ENCODE peak calls at places on chromosomes 12 and 14, in nine cellular contexts. One of them, this sample, is unnamed.

GRCh38 chr14:96741151-96741977 is 55.8 kb upstream of the VRK1 start:
- DNase-seq in CD8-positive, alpha-beta T cell: peak; percentile 66
- DNase-seq in esophagus squamous epithelium: no peak
- DNase-seq in AG04450: no peak
- DNase-seq in mammary epithelial cell: peak; percentile 37
- DNase-seq in AG10803: peak; percentile 29
- DNase-seq in right lobe of liver: peak; percentile 65
- DNase-seq in nephron progenitor cell: peak; percentile 88
- DNase-seq in astrocyte of the cerebellum: no peak
- DNase-seq in this sample: peak; percentile 70

GRCh38 chr14:22552001-22552826 is 36.8 kb downstream of the DAD1 start:
- DNase-seq in esophagus squamous epithelium: no peak
- DNase-seq in nephron progenitor cell: no peak
- DNase-seq in mammary epithelial cell: no peak
- DNase-seq in CD8-positive, alpha-beta T cell: no peak
- DNase-seq in AG04450: no peak
- DNase-seq in right lobe of liver: no peak
- DNase-seq in astrocyte of the cerebellum: no peak
- DNase-seq in AG10803: no peak
- DNase-seq in this sample: no peak

GRCh38 chr12:110165540-110166159 is 41.5 kb downstream of the IFT81 start:
- DNase-seq in AG04450: no peak
- DNase-seq in nephron progenitor cell: no peak
- DNase-seq in right lobe of liver: no peak
- DNase-seq in astrocyte of the cerebellum: no peak
- DNase-seq in AG10803: no peak
- DNase-seq in esophagus squamous epithelium: no peak
- DNase-seq in mammary epithelial cell: no peak
- DNase-seq in CD8-positive, alpha-beta T cell: no peak
- DNase-seq in this sample: no peak

GRCh38 chr12:92827836-92828431 is 101.2 kb downstream of the EEA1 start:
- DNase-seq in astrocyte of the cerebellum: peak; percentile 12
- DNase-seq in nephron progenitor cell: peak; percentile 18
- DNase-seq in CD8-positive, alpha-beta T cell: peak; percentile 50
- DNase-seq in AG10803: peak; percentile 40
- DNase-seq in mammary epithelial cell: peak; percentile 30
- DNase-seq in AG04450: no peak
- DNase-seq in right lobe of liver: no peak
- DNase-seq in esophagus squamous epithelium: no peak
- DNase-seq in this sample: no peak

GRCh38 chr12:96401061-96401871 is 1.0 kb upstream of the CDK17 start:
- DNase-seq in AG10803: peak; percentile 84
- DNase-seq in nephron progenitor cell: no peak
- DNase-seq in astrocyte of the cerebellum: peak; percentile 71
- DNase-seq in AG04450: peak; percentile 61
- DNase-seq in CD8-positive, alpha-beta T cell: peak; percentile 33
- DNase-seq in esophagus squamous epithelium: no peak
- DNase-seq in right lobe of liver: peak; percentile 32
- DNase-seq in mammary epithelial cell: peak; percentile 69
- DNase-seq in this sample: peak; percentile 30

GRCh38 chr12:2322554-2323120 is 269.9 kb downstream of the CACNA1C start:
- DNase-seq in astrocyte of the cerebellum: no peak
- DNase-seq in AG04450: no peak
- DNase-seq in AG10803: no peak
- DNase-seq in mammary epithelial cell: no peak
- DNase-seq in CD8-positive, alpha-beta T cell: no peak
- DNase-seq in esophagus squamous epithelium: no peak
- DNase-seq in right lobe of liver: no peak
- DNase-seq in nephron progenitor cell: no peak
- DNase-seq in this sample: no peak

GRCh38 chr12:85872497-85873091 is 1.5 kb upstream of the NTS start:
- DNase-seq in astrocyte of the cerebellum: peak; percentile 49
- DNase-seq in AG10803: peak; percentile 67
- DNase-seq in AG04450: peak; percentile 13
- DNase-seq in CD8-positive, alpha-beta T cell: no peak
- DNase-seq in mammary epithelial cell: peak; percentile 45
- DNase-seq in right lobe of liver: no peak
- DNase-seq in esophagus squamous epithelium: no peak
- DNase-seq in nephron progenitor cell: no peak
- DNase-seq in this sample: no peak

GRCh38 chr14:100296106-100296651 is 10.1 kb downstream of the SLC25A29 start:
- DNase-seq in astrocyte of the cerebellum: no peak
- DNase-seq in mammary epithelial cell: no peak
- DNase-seq in AG10803: no peak
- DNase-seq in nephron progenitor cell: no peak
- DNase-seq in esophagus squamous epithelium: no peak
- DNase-seq in AG04450: no peak
- DNase-seq in right lobe of liver: peak; percentile 14
- DNase-seq in CD8-positive, alpha-beta T cell: no peak
- DNase-seq in this sample: no peak

GRCh38 chr14:77151918-77152588 is 10.5 kb upstream of the ZDHHC22 start:
- DNase-seq in AG10803: peak; percentile 34
- DNase-seq in mammary epithelial cell: peak; percentile 20
- DNase-seq in astrocyte of the cerebellum: no peak
- DNase-seq in AG04450: no peak
- DNase-seq in CD8-positive, alpha-beta T cell: no peak
- DNase-seq in right lobe of liver: no peak
- DNase-seq in nephron progenitor cell: no peak
- DNase-seq in esophagus squamous epithelium: no peak
- DNase-seq in this sample: no peak

GRCh38 chr12:56020437-56021189 is at the start of gene IKZF4:
- DNase-seq in right lobe of liver: no peak
- DNase-seq in astrocyte of the cerebellum: no peak
- DNase-seq in AG10803: peak; percentile 15
- DNase-seq in AG04450: no peak
- DNase-seq in esophagus squamous epithelium: no peak
- DNase-seq in nephron progenitor cell: peak; percentile 84
- DNase-seq in mammary epithelial cell: no peak
- DNase-seq in CD8-positive, alpha-beta T cell: no peak
- DNase-seq in this sample: no peak

GRCh38 chr12:57735952-57736742 is 2.4 kb downstream of the AGAP2 start:
- DNase-seq in astrocyte of the cerebellum: no peak
- DNase-seq in mammary epithelial cell: peak; percentile 37
- DNase-seq in CD8-positive, alpha-beta T cell: no peak
- DNase-seq in right lobe of liver: no peak
- DNase-seq in AG10803: no peak
- DNase-seq in esophagus squamous epithelium: no peak
- DNase-seq in nephron progenitor cell: peak; percentile 66
- DNase-seq in AG04450: no peak
- DNase-seq in this sample: no peak

GRCh38 chr12:25755681-25756260 is 202.7 kb upstream of the LMNTD1 start:
- DNase-seq in AG04450: no peak
- DNase-seq in nephron progenitor cell: no peak
- DNase-seq in mammary epithelial cell: peak; percentile 48
- DNase-seq in AG10803: no peak
- DNase-seq in right lobe of liver: no peak
- DNase-seq in astrocyte of the cerebellum: no peak
- DNase-seq in esophagus squamous epithelium: no peak
- DNase-seq in CD8-positive, alpha-beta T cell: no peak
- DNase-seq in this sample: no peak

GRCh38 chr12:662541-663292 is 528 bp downstream of the NINJ2 start:
- DNase-seq in AG04450: no peak
- DNase-seq in CD8-positive, alpha-beta T cell: no peak
- DNase-seq in esophagus squamous epithelium: no peak
- DNase-seq in mammary epithelial cell: no peak
- DNase-seq in astrocyte of the cerebellum: no peak
- DNase-seq in right lobe of liver: no peak
- DNase-seq in AG10803: peak; percentile 13
- DNase-seq in nephron progenitor cell: no peak
- DNase-seq in this sample: no peak

GRCh38 chr14:100571837-100572236 is 15.4 kb downstream of the BEGAIN start:
- DNase-seq in nephron progenitor cell: no peak
- DNase-seq in esophagus squamous epithelium: no peak
- DNase-seq in CD8-positive, alpha-beta T cell: peak; percentile 2
- DNase-seq in AG04450: no peak
- DNase-seq in right lobe of liver: no peak
- DNase-seq in astrocyte of the cerebellum: no peak
- DNase-seq in AG10803: no peak
- DNase-seq in mammary epithelial cell: no peak
- DNase-seq in this sample: no peak

GRCh38 chr12:128820723-128821432 is 2.9 kb downstream of the SLC15A4 start:
- DNase-seq in nephron progenitor cell: no peak
- DNase-seq in right lobe of liver: peak; percentile 42
- DNase-seq in mammary epithelial cell: no peak
- DNase-seq in AG10803: no peak
- DNase-seq in CD8-positive, alpha-beta T cell: peak; percentile 28
- DNase-seq in astrocyte of the cerebellum: no peak
- DNase-seq in esophagus squamous epithelium: peak; percentile 25
- DNase-seq in AG04450: no peak
- DNase-seq in this sample: no peak

GRCh38 chr14:51202914-51203665 is 37.0 kb upstream of the TMX1 start:
- DNase-seq in CD8-positive, alpha-beta T cell: no peak
- DNase-seq in nephron progenitor cell: no peak
- DNase-seq in esophagus squamous epithelium: no peak
- DNase-seq in astrocyte of the cerebellum: no peak
- DNase-seq in right lobe of liver: no peak
- DNase-seq in AG04450: no peak
- DNase-seq in mammary epithelial cell: no peak
- DNase-seq in AG10803: no peak
- DNase-seq in this sample: no peak

GRCh38 chr14:83541147-83541546 is 1988.8 kb upstream of the FLRT2 start:
- DNase-seq in AG04450: no peak
- DNase-seq in nephron progenitor cell: no peak
- DNase-seq in astrocyte of the cerebellum: no peak
- DNase-seq in right lobe of liver: no peak
- DNase-seq in mammary epithelial cell: no peak
- DNase-seq in CD8-positive, alpha-beta T cell: no peak
- DNase-seq in AG10803: no peak
- DNase-seq in esophagus squamous epithelium: no peak
- DNase-seq in this sample: no peak

GRCh38 chr14:83534995-83535394 is 1994.9 kb upstream of the FLRT2 start:
- DNase-seq in AG10803: no peak
- DNase-seq in right lobe of liver: no peak
- DNase-seq in mammary epithelial cell: no peak
- DNase-seq in astrocyte of the cerebellum: no peak
- DNase-seq in CD8-positive, alpha-beta T cell: no peak
- DNase-seq in esophagus squamous epithelium: no peak
- DNase-seq in nephron progenitor cell: no peak
- DNase-seq in AG04450: no peak
- DNase-seq in this sample: no peak

GRCh38 chr14:83533734-83534133 is 1996.2 kb upstream of the FLRT2 start:
- DNase-seq in right lobe of liver: no peak
- DNase-seq in esophagus squamous epithelium: no peak
- DNase-seq in AG04450: no peak
- DNase-seq in AG10803: no peak
- DNase-seq in CD8-positive, alpha-beta T cell: no peak
- DNase-seq in astrocyte of the cerebellum: no peak
- DNase-seq in mammary epithelial cell: no peak
- DNase-seq in nephron progenitor cell: no peak
- DNase-seq in this sample: no peak

GRCh38 chr14:83529531-83529930 is 1995.9 kb upstream of the SEL1L start:
- DNase-seq in nephron progenitor cell: no peak
- DNase-seq in mammary epithelial cell: no peak
- DNase-seq in AG10803: no peak
- DNase-seq in CD8-positive, alpha-beta T cell: no peak
- DNase-seq in astrocyte of the cerebellum: no peak
- DNase-seq in esophagus squamous epithelium: no peak
- DNase-seq in AG04450: no peak
- DNase-seq in right lobe of liver: no peak
- DNase-seq in this sample: no peak

GRCh38 chr14:83535396-83535906 is 1994.5 kb upstream of the FLRT2 start:
- DNase-seq in mammary epithelial cell: no peak
- DNase-seq in AG04450: no peak
- DNase-seq in CD8-positive, alpha-beta T cell: no peak
- DNase-seq in nephron progenitor cell: no peak
- DNase-seq in astrocyte of the cerebellum: no peak
- DNase-seq in AG10803: no peak
- DNase-seq in esophagus squamous epithelium: no peak
- DNase-seq in right lobe of liver: no peak
- DNase-seq in this sample: no peak
- TF ChIP-seq CTCF in mammary epithelial cell: no peak
- TF ChIP-seq CTCF in AG04450: no peak
- TF ChIP-seq CTCF in CD8-positive, alpha-beta T cell: no peak
- TF ChIP-seq CTCF in nephron progenitor cell: no peak
- TF ChIP-seq CTCF in astrocyte of the cerebellum: no peak
- TF ChIP-seq CTCF in AG10803: no peak
- TF ChIP-seq CTCF in esophagus squamous epithelium: no peak
- TF ChIP-seq CTCF in right lobe of liver: no peak
- TF ChIP-seq CTCF in this sample: no peak

DNA sequence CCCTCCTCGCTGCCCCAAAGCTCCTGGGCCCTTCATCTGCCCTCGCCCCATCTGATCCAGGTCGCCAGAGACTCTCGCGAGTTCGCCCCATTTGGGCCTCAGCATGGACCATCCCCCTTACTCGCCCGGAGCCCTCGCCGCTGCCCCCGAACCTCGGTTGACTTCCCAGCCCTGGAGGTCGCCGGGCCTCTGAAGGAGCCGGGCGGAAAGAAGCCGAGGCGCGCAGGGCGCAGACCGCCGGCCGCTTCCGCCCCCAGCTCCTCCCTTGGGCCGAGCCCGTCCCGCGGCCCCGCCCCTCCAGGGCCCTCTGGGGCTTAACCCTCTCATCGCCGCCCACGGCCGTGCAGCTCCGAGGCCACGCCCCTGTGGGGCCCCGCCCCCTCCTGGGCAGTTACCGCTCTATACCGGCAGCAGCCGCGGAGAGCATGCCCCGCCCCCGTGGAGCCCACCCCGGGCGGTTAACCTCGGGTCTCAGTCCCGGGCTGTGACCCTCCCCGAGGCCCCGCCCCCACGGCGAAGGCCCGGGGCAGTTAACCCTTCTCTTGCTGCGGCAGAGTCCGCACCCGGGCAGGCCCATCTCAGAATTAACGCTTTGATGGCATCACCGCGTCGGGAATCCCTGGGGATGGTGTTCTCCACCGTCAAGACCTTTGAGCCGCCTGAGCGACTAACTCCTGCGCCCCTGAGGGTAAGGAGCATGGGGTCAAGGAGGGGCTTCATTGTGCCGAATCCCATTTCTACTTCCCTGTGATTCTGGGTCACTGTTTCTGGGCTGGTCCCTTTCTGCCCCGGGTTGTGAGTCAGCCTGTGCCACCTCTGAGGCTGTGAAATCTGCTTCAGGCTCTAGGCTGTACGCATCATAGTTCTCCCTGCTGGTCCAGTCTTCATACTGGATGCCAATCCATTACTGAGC is at the start of gene SPSB2:
- DNase-seq in astrocyte of the cerebellum: peak; percentile 83
- DNase-seq in AG10803: peak; percentile 91
- DNase-seq in right lobe of liver: peak; percentile 100
- DNase-seq in CD8-positive, alpha-beta T cell: peak; percentile 98
- DNase-seq in nephron progenitor cell: peak; percentile 100
- DNase-seq in esophagus squamous epithelium: peak; percentile 78
- DNase-seq in mammary epithelial cell: peak; percentile 89
- DNase-seq in AG04450: peak; percentile 79
- DNase-seq in this sample: peak; percentile 100
- TF ChIP-seq CTCF in astrocyte of the cerebellum: no peak
- TF ChIP-seq CTCF in AG10803: no peak
- TF ChIP-seq CTCF in right lobe of liver: peak; percentile 8
- TF ChIP-seq CTCF in CD8-positive, alpha-beta T cell: no peak
- TF ChIP-seq CTCF in nephron progenitor cell: no peak
- TF ChIP-seq CTCF in esophagus squamous epithelium: no peak
- TF ChIP-seq CTCF in mammary epithelial cell: no peak
- TF ChIP-seq CTCF in AG04450: no peak
- TF ChIP-seq CTCF in this sample: no peak

GRCh38 chr12:15789215-15790171 is at the start of gene EPS8:
- DNase-seq in AG10803: peak; percentile 93
- DNase-seq in nephron progenitor cell: peak; percentile 98
- DNase-seq in CD8-positive, alpha-beta T cell: peak; percentile 87
- DNase-seq in esophagus squamous epithelium: peak; percentile 27
- DNase-seq in right lobe of liver: peak; percentile 92
- DNase-seq in astrocyte of the cerebellum: peak; percentile 74
- DNase-seq in AG04450: peak; percentile 81
- DNase-seq in mammary epithelial cell: peak; percentile 91
- DNase-seq in this sample: peak; percentile 88
- TF ChIP-seq CTCF in AG10803: no peak
- TF ChIP-seq CTCF in nephron progenitor cell: no peak
- TF ChIP-seq CTCF in CD8-positive, alpha-beta T cell: no peak
- TF ChIP-seq CTCF in esophagus squamous epithelium: no peak
- TF ChIP-seq CTCF in right lobe of liver: peak; percentile 13
- TF ChIP-seq CTCF in astrocyte of the cerebellum: no peak
- TF ChIP-seq CTCF in AG04450: no peak
- TF ChIP-seq CTCF in mammary epithelial cell: peak; percentile 21
- TF ChIP-seq CTCF in this sample: no peak

GRCh38 chr12:94141892-94142291 is 6.5 kb upstream of the PLXNC1 start:
- DNase-seq in nephron progenitor cell: no peak
- DNase-seq in right lobe of liver: no peak
- DNase-seq in AG04450: no peak
- DNase-seq in CD8-positive, alpha-beta T cell: no peak
- DNase-seq in AG10803: no peak
- DNase-seq in mammary epithelial cell: no peak
- DNase-seq in astrocyte of the cerebellum: no peak
- DNase-seq in esophagus squamous epithelium: no peak
- DNase-seq in this sample: no peak
- TF ChIP-seq CTCF in nephron progenitor cell: no peak
- TF ChIP-seq CTCF in right lobe of liver: no peak
- TF ChIP-seq CTCF in AG04450: no peak
- TF ChIP-seq CTCF in CD8-positive, alpha-beta T cell: no peak
- TF ChIP-seq CTCF in AG10803: no peak
- TF ChIP-seq CTCF in mammary epithelial cell: no peak
- TF ChIP-seq CTCF in astrocyte of the cerebellum: no peak
- TF ChIP-seq CTCF in esophagus squamous epithelium: no peak
- TF ChIP-seq CTCF in this sample: no peak